ENCODE peak calls at places on chromosomes 13 and 19, in four cellular contexts. One of them, this sample, is unnamed.

GRCh38 chr19:46606681-46607440 is 5.7 kb downstream of the CALM3 start:
- DNase-seq in transverse colon: peak; percentile 4
- DNase-seq in sigmoid colon: peak; percentile 57
- DNase-seq in upper lobe of left lung: no peak
- DNase-seq in this sample: no peak

GRCh38 chr19:45119582-45119981 is 26.6 kb downstream of the PPP1R37 start:
- DNase-seq in transverse colon: no peak
- DNase-seq in sigmoid colon: no peak
- DNase-seq in upper lobe of left lung: no peak
- DNase-seq in this sample: no peak

GRCh38 chr19:47210689-47211316 is 20.2 kb downstream of the BBC3 start:
- DNase-seq in transverse colon: peak; percentile 86
- DNase-seq in sigmoid colon: peak; percentile 90
- DNase-seq in upper lobe of left lung: peak; percentile 77
- DNase-seq in this sample: peak; percentile 97

GRCh38 chr19:13953021-13953531 is 767 bp downstream of the DCAF15 start:
- DNase-seq in transverse colon: peak; percentile 76
- DNase-seq in sigmoid colon: peak; percentile 66
- DNase-seq in upper lobe of left lung: peak; percentile 34
- DNase-seq in this sample: no peak

GRCh38 chr19:2381151-2381822 is 21.2 kb downstream of the TMPRSS9 start:
- DNase-seq in transverse colon: no peak
- DNase-seq in sigmoid colon: no peak
- DNase-seq in upper lobe of left lung: no peak
- DNase-seq in this sample: no peak

GRCh38 chr13:59166174-59166573 is 997.6 kb downstream of the DIAPH3 start:
- DNase-seq in transverse colon: no peak
- DNase-seq in sigmoid colon: no peak
- DNase-seq in upper lobe of left lung: no peak
- DNase-seq in this sample: no peak

GRCh38 chr13:46672338-46673090 is 119.5 kb downstream of the LRCH1 start:
- DNase-seq in transverse colon: no peak
- DNase-seq in sigmoid colon: no peak
- DNase-seq in upper lobe of left lung: no peak
- DNase-seq in this sample: no peak

GRCh38 chr13:97978661-97979450 is 25.4 kb downstream of the IPO5 start:
- DNase-seq in transverse colon: no peak
- DNase-seq in sigmoid colon: no peak
- DNase-seq in upper lobe of left lung: no peak
- DNase-seq in this sample: no peak

GRCh38 chr13:37929308-37929707 is 59.7 kb upstream of the TRPC4 start:
- DNase-seq in transverse colon: no peak
- DNase-seq in sigmoid colon: no peak
- DNase-seq in upper lobe of left lung: no peak
- DNase-seq in this sample: no peak

GRCh38 chr19:20664917-20665781 is 3.8 kb upstream of the ZNF626 start:
- DNase-seq in transverse colon: no peak
- DNase-seq in sigmoid colon: no peak
- DNase-seq in upper lobe of left lung: no peak
- DNase-seq in this sample: no peak

GRCh38 chr13:92312823-92313222 is 913.8 kb upstream of the GPC6 start:
- DNase-seq in transverse colon: no peak
- DNase-seq in sigmoid colon: no peak
- DNase-seq in upper lobe of left lung: no peak
- DNase-seq in this sample: no peak

GRCh38 chr19:41863209-41863931 is 3.3 kb downstream of the RPS19 start:
- DNase-seq in transverse colon: no peak
- DNase-seq in sigmoid colon: no peak
- DNase-seq in upper lobe of left lung: no peak
- DNase-seq in this sample: no peak

GRCh38 chr13:54980651-54981050 is 1952.0 kb downstream of the OLFM4 start:
- DNase-seq in transverse colon: no peak
- DNase-seq in sigmoid colon: no peak
- DNase-seq in upper lobe of left lung: no peak
- DNase-seq in this sample: no peak

GRCh38 chr19:11269408-11269807 is 7.1 kb upstream of the DOCK6 start:
- DNase-seq in transverse colon: no peak
- DNase-seq in sigmoid colon: no peak
- DNase-seq in upper lobe of left lung: no peak
- DNase-seq in this sample: no peak

GRCh38 chr19:10808937-10809655 is 26.9 kb downstream of the TMED1 start:
- DNase-seq in transverse colon: no peak
- DNase-seq in sigmoid colon: no peak
- DNase-seq in upper lobe of left lung: no peak
- DNase-seq in this sample: no peak

GRCh38 chr19:32415246-32415645 is 9.7 kb downstream of the DPY19L3 start:
- DNase-seq in transverse colon: no peak
- DNase-seq in sigmoid colon: no peak
- DNase-seq in upper lobe of left lung: no peak
- DNase-seq in this sample: peak; percentile 42

GRCh38 chr19:18756896-18757295 is 34.2 kb downstream of the COMP start:
- DNase-seq in transverse colon: no peak
- DNase-seq in sigmoid colon: no peak
- DNase-seq in upper lobe of left lung: peak; percentile 65
- DNase-seq in this sample: no peak

DNA sequence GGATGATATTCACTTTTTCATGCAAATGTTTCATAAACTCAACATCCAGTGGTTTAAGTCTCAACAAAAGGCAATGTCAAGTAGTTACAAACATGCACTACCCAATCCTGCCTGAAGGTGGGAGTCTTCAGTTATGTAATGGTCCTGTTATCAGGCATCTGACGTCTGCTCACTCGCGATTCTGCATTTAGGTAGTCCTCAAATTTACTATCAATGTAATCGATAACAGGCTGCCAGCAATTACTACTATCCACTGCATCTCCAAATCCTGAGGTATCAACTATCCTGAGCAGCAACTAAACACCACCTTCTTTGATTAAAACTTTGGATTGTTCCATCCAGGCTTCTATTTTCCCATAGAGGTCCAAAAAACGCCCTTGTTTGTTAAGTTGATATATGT is 51.2 kb downstream of the NLRP12 start:
- DNase-seq in transverse colon: peak; percentile 21
- DNase-seq in sigmoid colon: no peak
- DNase-seq in upper lobe of left lung: peak; percentile 41
- DNase-seq in this sample: no peak
- TF ChIP-seq POLR2AphosphoS5 in transverse colon: no peak
- TF ChIP-seq POLR2AphosphoS5 in sigmoid colon: no peak
- TF ChIP-seq POLR2AphosphoS5 in upper lobe of left lung: no peak
- TF ChIP-seq POLR2AphosphoS5 in this sample: no peak

DNA sequence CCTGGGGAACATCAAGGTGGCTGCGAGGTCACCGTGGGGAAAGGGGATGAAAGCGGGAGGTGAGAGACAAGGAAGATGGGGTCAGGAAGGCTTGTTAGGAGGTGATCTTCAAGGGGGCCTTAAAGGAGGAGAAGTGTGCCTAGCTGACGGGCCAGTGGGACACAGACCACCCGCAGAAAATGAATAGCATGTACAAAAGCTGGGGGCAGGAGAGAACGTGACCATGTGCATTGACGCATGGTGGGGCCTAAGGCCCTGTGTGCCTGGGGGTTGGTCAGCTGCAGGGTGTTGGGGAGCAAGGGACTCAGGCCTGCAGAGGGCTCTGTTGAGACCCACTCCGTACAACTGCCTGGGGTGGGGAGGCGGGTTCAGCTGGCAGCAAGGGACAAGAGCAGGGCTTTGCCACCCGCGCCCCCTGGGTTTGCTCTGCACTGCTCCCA is 5.9 kb downstream of the RAB8A start:
- DNase-seq in transverse colon: peak; percentile 51
- DNase-seq in sigmoid colon: no peak
- DNase-seq in upper lobe of left lung: no peak
- DNase-seq in this sample: no peak
- TF ChIP-seq CTCF in transverse colon: no peak
- TF ChIP-seq CTCF in sigmoid colon: no peak
- TF ChIP-seq CTCF in upper lobe of left lung: no peak
- TF ChIP-seq CTCF in this sample: no peak

GRCh38 chr13:71871180-71871754 is 4.3 kb upstream of the DACH1 start:
- DNase-seq in transverse colon: no peak
- DNase-seq in sigmoid colon: no peak
- DNase-seq in upper lobe of left lung: no peak
- DNase-seq in this sample: no peak
- TF ChIP-seq EP300 in transverse colon: no peak
- TF ChIP-seq EP300 in sigmoid colon: no peak
- TF ChIP-seq EP300 in upper lobe of left lung: no peak
- TF ChIP-seq EP300 in this sample: no peak

GRCh38 chr19:31337007-31337914 is 12.0 kb downstream of the TSHZ3 start:
- DNase-seq in transverse colon: no peak
- DNase-seq in sigmoid colon: no peak
- DNase-seq in upper lobe of left lung: no peak
- DNase-seq in this sample: no peak

GRCh38 chr19:31340059-31341025 is 8.9 kb downstream of the TSHZ3 start:
- DNase-seq in transverse colon: no peak
- DNase-seq in sigmoid colon: no peak
- DNase-seq in upper lobe of left lung: no peak
- DNase-seq in this sample: no peak

GRCh38 chr19:31335716-31336115 is 13.5 kb downstream of the TSHZ3 start:
- DNase-seq in transverse colon: no peak
- DNase-seq in sigmoid colon: peak; percentile 41
- DNase-seq in upper lobe of left lung: no peak
- DNase-seq in this sample: no peak

GRCh38 chr19:31339405-31339804 is 9.8 kb downstream of the TSHZ3 start:
- DNase-seq in transverse colon: no peak
- DNase-seq in sigmoid colon: no peak
- DNase-seq in upper lobe of left lung: no peak
- DNase-seq in this sample: no peak

DNA sequence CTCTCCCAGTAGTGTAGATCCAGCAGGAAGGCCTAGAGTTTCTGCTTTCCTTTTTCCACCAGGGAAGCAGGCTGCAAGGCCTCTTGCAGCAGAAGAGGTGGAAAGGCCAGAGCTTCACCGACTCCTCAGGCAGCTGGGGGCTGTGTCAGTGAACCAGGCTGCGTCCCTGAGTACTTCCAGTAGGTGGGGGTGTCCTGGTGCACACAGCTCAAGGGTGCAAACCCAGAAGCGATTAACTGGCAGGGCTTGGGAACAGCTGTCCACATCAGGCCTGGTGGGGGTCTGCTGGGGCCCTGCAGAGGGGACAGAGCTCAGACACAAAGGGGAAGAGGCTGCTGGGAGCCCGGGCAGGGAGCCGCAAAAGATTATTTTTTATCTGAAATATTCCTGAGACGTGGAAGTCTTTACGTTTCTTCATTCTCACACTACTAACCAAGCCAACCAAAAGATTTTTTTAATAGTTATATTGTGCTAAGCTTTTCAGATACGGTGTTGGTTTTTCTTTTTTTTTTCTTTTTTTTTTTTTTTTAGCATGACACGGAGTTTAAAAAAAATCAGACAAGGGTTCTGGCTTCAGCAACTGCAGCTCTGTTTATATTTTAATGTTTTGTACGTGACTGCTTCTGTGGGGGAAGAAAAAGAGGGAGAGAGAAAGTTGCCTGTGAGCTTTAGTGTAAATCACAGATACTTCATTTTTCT is 11.0 kb downstream of the TSHZ3 start:
- DNase-seq in transverse colon: peak; percentile 47
- DNase-seq in sigmoid colon: peak; percentile 92
- DNase-seq in upper lobe of left lung: no peak
- DNase-seq in this sample: no peak
- TF ChIP-seq POLR2AphosphoS5 in transverse colon: no peak
- TF ChIP-seq POLR2AphosphoS5 in sigmoid colon: no peak
- TF ChIP-seq POLR2AphosphoS5 in upper lobe of left lung: peak; percentile 9
- TF ChIP-seq POLR2AphosphoS5 in this sample: no peak

GRCh38 chr19:7454998-7455397 is 33.8 kb downstream of the PEX11G start:
- DNase-seq in transverse colon: no peak
- DNase-seq in sigmoid colon: no peak
- DNase-seq in upper lobe of left lung: no peak
- DNase-seq in this sample: no peak

GRCh38 chr19:7447648-7448047 is 41.2 kb downstream of the PEX11G start:
- DNase-seq in transverse colon: no peak
- DNase-seq in sigmoid colon: no peak
- DNase-seq in upper lobe of left lung: no peak
- DNase-seq in this sample: no peak

GRCh38 chr19:7445104-7445503 is 43.7 kb downstream of the PEX11G start:
- DNase-seq in transverse colon: no peak
- DNase-seq in sigmoid colon: no peak
- DNase-seq in upper lobe of left lung: no peak
- DNase-seq in this sample: no peak

GRCh38 chr19:7455600-7456296 is 33.1 kb downstream of the PEX11G start:
- DNase-seq in transverse colon: no peak
- DNase-seq in sigmoid colon: no peak
- DNase-seq in upper lobe of left lung: no peak
- DNase-seq in this sample: no peak

DNA sequence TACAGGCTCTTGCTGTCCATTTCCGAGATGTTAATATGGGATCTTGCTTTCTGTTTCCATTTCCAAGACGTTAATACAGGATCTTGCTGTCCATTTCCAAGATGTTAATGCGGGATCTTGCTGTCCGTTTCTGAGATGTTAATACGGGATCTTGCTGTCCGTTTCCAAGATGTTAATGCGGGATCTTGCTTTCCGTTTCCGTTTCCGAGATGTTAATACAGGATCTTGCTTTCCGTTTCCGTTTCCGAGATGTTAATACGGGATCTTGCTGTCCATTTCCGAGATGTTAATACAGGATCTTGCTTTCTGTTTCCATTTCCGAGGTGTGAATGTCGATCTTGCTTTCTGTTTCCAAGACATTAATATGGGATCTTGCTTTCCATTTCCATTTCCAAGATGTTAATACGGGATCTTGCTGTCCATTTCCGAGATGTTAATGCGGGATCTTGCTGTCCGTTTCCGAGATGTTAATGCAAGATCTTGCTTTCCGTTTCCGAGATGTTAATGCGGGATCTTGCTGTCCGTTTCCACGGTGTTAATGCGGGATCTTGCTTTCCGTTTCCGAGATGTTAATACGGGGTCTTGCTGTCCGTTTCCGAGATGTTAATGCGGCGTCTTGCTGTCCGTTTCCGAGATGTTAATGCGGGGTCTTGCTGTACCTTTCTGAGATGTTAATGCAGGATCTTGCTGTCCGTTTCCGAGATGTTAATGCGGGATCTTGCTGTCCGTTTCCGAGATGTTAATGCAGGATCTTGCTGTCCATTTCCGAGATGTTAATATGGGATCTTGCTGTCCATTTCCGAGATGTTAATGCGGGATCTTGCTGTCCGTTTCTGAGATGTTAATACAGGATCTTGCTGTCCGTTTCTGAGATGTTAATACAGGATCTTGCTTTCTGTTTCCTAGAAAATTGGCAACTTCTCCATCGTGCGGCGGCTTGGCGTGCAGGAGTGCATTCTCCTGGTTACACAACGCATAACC is 38.3 kb downstream of the PEX11G start:
- DNase-seq in transverse colon: no peak
- DNase-seq in sigmoid colon: no peak
- DNase-seq in upper lobe of left lung: no peak
- DNase-seq in this sample: peak; percentile 98
- TF ChIP-seq CTCF in transverse colon: no peak
- TF ChIP-seq CTCF in sigmoid colon: no peak
- TF ChIP-seq CTCF in upper lobe of left lung: no peak
- TF ChIP-seq CTCF in this sample: no peak

GRCh38 chr13:48579167-48579918 is 46.5 kb upstream of the RCBTB2 start:
- DNase-seq in transverse colon: peak; percentile 18
- DNase-seq in sigmoid colon: no peak
- DNase-seq in upper lobe of left lung: no peak
- DNase-seq in this sample: peak; percentile 68
- TF ChIP-seq EP300 in transverse colon: no peak
- TF ChIP-seq EP300 in sigmoid colon: no peak
- TF ChIP-seq EP300 in upper lobe of left lung: no peak
- TF ChIP-seq EP300 in this sample: no peak

This sample was measured in esophagus muscularis mucosa.